ENCODE peak calls at places on chromosome 17, in eight cellular contexts. Y is GM23338, X is H1, S is HCT116, M is K562, H is GM12878, F is SK-N-MC, B is HepG2. E is an unnamed sample.
A peak's percentile ranks its signal among the peaks of the same experiment; 100 is the strongest.

GRCh38 chr17:67575325-67575724 is 142.4 kb upstream of the NOL11 start:
- DNase-seq in Y (no peak), X (no peak), S (no peak), M (no peak), H (peak; percentile 68), F (no peak), B (peak; percentile 38), E (no peak)

GRCh38 chr17:15882058-15882720 is 62.7 kb upstream of the ADORA2B start:
- DNase-seq in Y (peak; percentile 69), X (peak; percentile 61), S (no peak), M (no peak), H (no peak), F (no peak), B (peak; percentile 49), E (no peak)

GRCh38 chr17:10737168-10737622 is 7.4 kb upstream of the TMEM220 start:
- DNase-seq in Y (peak; percentile 86), X (peak; percentile 66), S (peak; percentile 39), M (peak; percentile 39), H (no peak), F (no peak), B (peak; percentile 81), E (peak; percentile 45)

GRCh38 chr17:31582151-31582907 is 190.9 kb downstream of the RAB11FIP4 start:
- DNase-seq in Y (no peak), X (no peak), S (no peak), M (no peak), H (peak; percentile 32), F (no peak), B (no peak), E (peak; percentile 73)

GRCh38 chr17:77027271-77027670 is 113.5 kb upstream of the SEC14L1 start:
- DNase-seq in Y (no peak), X (no peak), S (no peak), M (no peak), H (no peak), F (no peak), B (no peak), E (no peak)

GRCh38 chr17:72390675-72391501 is 270.1 kb downstream of the SOX9 start:
- DNase-seq in Y (no peak), X (no peak), S (no peak), M (no peak), H (no peak), F (no peak), B (no peak), E (no peak)

GRCh38 chr17:41910701-41911391 is 7.9 kb downstream of the ACLY start:
- DNase-seq in Y (no peak), X (no peak), S (no peak), M (no peak), H (no peak), F (no peak), B (no peak), E (no peak)

GRCh38 chr17:4492762-4493561 is 5.7 kb upstream of the SPNS2 start:
- DNase-seq in Y (peak; percentile 96), X (peak; percentile 91), S (no peak), M (peak; percentile 73), H (no peak), F (no peak), B (peak; percentile 61), E (peak; percentile 54)

GRCh38 chr17:2962236-2962635 is 101.2 kb downstream of the OR1D5 start:
- DNase-seq in Y (no peak), X (no peak), S (no peak), M (no peak), H (no peak), F (no peak), B (no peak), E (no peak)

GRCh38 chr17:35086931-35087573 is 23.5 kb upstream of the RFFL start:
- DNase-seq in Y (no peak), X (no peak), S (no peak), M (no peak), H (no peak), F (no peak), B (peak; percentile 69), E (no peak)

GRCh38 chr17:50272711-50273653 is 1.3 kb upstream of the TMEM92 start:
- DNase-seq in Y (peak; percentile 83), X (peak; percentile 95), S (no peak), M (peak; percentile 81), H (no peak), F (no peak), B (no peak), E (peak; percentile 31)

GRCh38 chr17:57886020-57886419 is 36.2 kb upstream of the MRPS23 start:
- DNase-seq in Y (no peak), X (no peak), S (no peak), M (no peak), H (no peak), F (no peak), B (no peak), E (no peak)

GRCh38 chr17:65684631-65685030 is 123.2 kb upstream of the AXIN2 start:
- DNase-seq in Y (no peak), X (no peak), S (no peak), M (no peak), H (no peak), F (no peak), B (no peak), E (peak; percentile 43)

GRCh38 chr17:44543213-44543904 is 13.9 kb upstream of the FZD2 start:
- DNase-seq in Y (peak; percentile 99), X (peak; percentile 85), S (no peak), M (no peak), H (no peak), F (no peak), B (peak; percentile 64), E (no peak)

DNA sequence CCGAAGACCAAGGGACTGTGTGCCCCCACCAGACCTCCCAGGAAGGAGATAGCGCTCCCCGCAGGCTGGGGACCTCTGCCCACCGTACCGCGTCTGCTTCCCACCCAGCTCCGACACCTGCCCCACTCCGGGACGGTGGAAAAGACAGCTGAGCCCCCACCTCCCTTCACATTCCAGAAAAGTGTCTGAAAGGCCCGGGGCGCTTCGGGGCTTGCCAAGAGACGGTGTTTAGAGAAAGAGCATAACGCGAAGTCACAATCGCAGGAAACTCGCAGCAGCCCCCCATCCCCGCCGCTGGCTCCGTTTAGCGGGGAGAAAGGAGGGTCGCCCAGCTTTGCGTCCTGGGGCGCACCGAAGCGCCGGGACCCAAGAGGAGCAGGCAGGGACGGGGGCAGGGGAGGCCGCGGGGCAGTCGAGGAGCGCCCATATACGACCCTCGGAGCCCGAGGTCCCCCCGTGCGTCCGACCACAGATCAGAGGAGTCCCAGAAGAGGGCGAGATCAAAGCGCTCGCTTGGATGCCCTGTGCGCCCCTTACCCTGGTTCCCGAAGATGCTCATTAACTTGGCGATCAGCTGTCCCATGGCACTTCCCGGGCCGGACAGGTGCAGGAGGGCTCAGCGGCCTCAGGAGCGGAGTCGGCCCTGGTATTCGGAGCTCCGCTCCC is 650 bp downstream of the ARL5C start:
- DNase-seq in Y (peak; percentile 64), X (peak; percentile 77), S (no peak), M (no peak), H (no peak), F (no peak), B (no peak), E (no peak)
- TF ChIP-seq EZH2 in Y (peak; percentile 18), X (peak; percentile 65), S (no peak), M (no peak), H (no peak), F (no peak), B (no peak), E (peak; percentile 56)

DNA sequence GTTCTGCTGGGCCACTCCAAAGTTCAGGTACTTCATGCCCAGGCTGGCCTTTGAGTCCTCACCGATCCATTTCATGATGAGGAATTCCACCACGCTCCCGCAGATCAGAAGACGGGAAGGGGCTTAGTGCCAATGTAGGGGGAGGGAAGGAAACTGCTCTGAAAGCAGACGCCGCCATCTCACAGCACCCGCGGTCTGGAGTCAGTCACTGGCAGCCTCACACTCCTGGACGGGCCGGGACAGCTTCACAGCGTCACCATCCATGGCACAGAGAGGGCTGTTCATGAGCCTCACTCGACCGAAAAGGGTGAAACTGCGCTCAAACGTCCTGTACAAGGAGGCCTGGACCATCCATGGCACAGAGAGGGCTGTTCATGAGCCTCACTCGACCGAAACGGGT is 62.0 kb downstream of the RPH3AL start:
- DNase-seq in Y (no peak), X (peak; percentile 37), S (no peak), M (no peak), H (no peak), F (no peak), B (no peak), E (no peak)
- TF ChIP-seq POLR2AphosphoS5 in Y (no peak), X (no peak), S (no peak), M (no peak), H (no peak), F (no peak), B (no peak), E (no peak)

GRCh38 chr17:48530208-48530886 is 464 bp downstream of the HOXB1 start:
- DNase-seq in Y (no peak), X (peak; percentile 75), S (no peak), M (no peak), H (no peak), F (no peak), B (no peak), E (no peak)
- TF ChIP-seq EZH2 in Y (peak; percentile 64), X (peak; percentile 66), S (no peak), M (no peak), H (no peak), F (no peak), B (no peak), E (no peak)

DNA sequence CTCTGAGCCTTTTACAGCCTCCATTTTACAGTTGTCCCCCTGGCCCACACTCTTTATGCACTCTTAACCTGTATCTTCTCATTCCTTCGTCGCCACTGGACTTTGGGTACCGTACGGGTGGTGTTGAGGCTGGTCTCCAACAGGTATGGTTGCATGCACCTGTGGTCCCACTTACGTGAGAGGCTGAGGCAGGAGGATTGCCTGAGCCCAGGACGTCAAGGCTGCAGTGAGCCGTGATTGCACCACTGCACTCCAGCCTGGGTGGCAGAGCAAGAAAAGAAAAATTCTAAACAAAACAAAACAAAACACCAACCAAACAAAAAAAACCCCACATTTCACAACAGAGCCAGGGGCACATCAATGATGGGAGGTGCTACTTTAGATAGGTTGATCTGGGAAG is 14.4 kb upstream of the TMEM98 start:
- DNase-seq in Y (no peak), X (no peak), S (no peak), M (no peak), H (no peak), F (no peak), B (no peak), E (no peak)
- TF ChIP-seq POLR2AphosphoS5 in Y (no peak), X (no peak), S (no peak), M (no peak), H (no peak), F (no peak), B (no peak), E (no peak)

DNA sequence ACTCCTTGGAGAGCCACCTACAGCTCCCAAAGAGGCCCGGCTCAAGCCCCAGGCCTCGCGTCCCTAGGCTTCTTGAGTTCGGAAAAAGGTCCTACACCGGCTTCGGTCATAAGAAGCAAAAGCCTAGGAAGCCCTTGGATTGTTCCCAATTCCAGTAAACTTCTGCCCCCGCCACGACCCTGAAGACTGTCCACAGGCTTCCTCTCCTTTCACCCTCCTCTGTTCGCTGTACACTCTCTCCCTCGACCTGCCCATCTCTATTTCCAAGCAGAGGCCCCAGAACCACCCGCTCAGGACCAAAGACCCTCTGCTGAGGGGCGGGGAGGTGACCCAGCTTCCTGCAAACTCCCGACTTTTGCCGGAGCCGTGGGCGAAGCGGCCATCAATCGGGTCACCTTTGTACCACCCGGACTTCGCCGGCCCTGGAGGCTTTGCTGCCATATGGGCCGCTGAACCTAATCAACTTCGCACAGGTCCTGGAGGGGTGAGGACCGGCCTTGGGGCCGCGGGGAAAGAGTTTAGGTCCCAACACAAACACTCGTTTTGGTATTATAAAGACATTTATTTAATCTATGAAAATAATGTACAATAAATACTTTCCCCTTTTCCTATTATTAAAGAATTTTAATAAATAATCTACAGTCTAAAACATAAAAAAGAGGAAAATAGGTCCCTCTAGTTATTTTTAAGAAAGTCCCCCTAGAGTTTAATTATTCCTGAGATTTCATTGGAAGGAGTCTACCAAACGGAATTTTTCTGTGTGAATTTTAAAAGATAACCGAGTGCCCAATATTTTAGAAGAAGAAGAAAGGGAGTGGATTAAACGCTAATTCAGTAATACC is 2.6 kb downstream of the HOXB2 start:
- DNase-seq in Y (peak; percentile 35), X (no peak), S (no peak), M (no peak), H (no peak), F (no peak), B (no peak), E (peak; percentile 66)
- TF ChIP-seq EZH2 in Y (peak; percentile 90), X (peak; percentile 86), S (no peak), M (no peak), H (no peak), F (no peak), B (peak; percentile 76), E (no peak)

E was measured in endothelial cell of umbilical vein.